ENCODE peak calls at places on chromosomes 3 and 15, in nine cellular contexts. A is Peyer's patch, R is HuH-7.5, U is nephron progenitor cell, Z is EL, H is HEK293T, Y is myocyte, B is renal cortical epithelial cell, X is smooth muscle cell of the brain vasculature. M is an unnamed sample.

GRCh38 chr3:188956839-188957489 is 214.8 kb upstream of the TPRG1 start:
- DNase-seq in A (no peak), Y (peak), Z (peak), H (peak), X (no peak), R (no peak), U (no peak), B (peak), M (no peak)

GRCh38 chr3:171192176-171192854 is 165.8 kb upstream of the SLC2A2 start:
- DNase-seq in R (no peak), Y (peak), B (peak), A (no peak), Z (peak), X (peak), U (no peak), H (peak), M (peak)

GRCh38 chr15:81074773-81075172 is 59.3 kb upstream of the CFAP161 start:
- DNase-seq in B (no peak), U (no peak), Y (peak), H (no peak), A (no peak), X (no peak), R (no peak), Z (no peak), M (no peak)

GRCh38 chr3:37935756-37936666 is 54.6 kb upstream of the VILL start:
- DNase-seq in Z (peak), Y (peak), U (no peak), B (peak), X (peak), A (no peak), H (no peak), R (peak), M (peak)

GRCh38 chr15:57458255-57458850 is 82.0 kb downstream of the CGNL1 start:
- DNase-seq in B (no peak), U (no peak), X (no peak), Z (no peak), R (no peak), H (no peak), Y (no peak), A (no peak), M (no peak)

GRCh38 chr3:191123231-191123630 is 75.8 kb upstream of the OSTN start:
- DNase-seq in U (no peak), X (no peak), R (no peak), Y (no peak), B (no peak), Z (no peak), A (no peak), H (no peak), M (no peak)

GRCh38 chr3:25355034-25355898 is 72.8 kb upstream of the RARB start:
- DNase-seq in B (no peak), U (no peak), H (no peak), Z (no peak), R (no peak), A (no peak), Y (no peak), X (no peak), M (no peak)

GRCh38 chr3:16304065-16305010 is 39.3 kb downstream of the OXNAD1 start:
- DNase-seq in H (no peak), U (no peak), Y (no peak), A (no peak), Z (no peak), B (peak), R (no peak), X (no peak), M (no peak)

GRCh38 chr3:16720367-16720766 is 115.1 kb upstream of the DAZL start:
- DNase-seq in X (no peak), U (no peak), Z (no peak), H (no peak), B (no peak), Y (no peak), A (no peak), R (no peak), M (no peak)

GRCh38 chr3:78003090-78003489 is 963.2 kb downstream of the ROBO2 start:
- DNase-seq in U (no peak), R (no peak), B (no peak), Z (peak), A (no peak), Y (no peak), X (no peak), H (no peak), M (no peak)

GRCh38 chr15:69315402-69316110 is 16.8 kb downstream of the PAQR5 start:
- DNase-seq in B (no peak), R (no peak), X (no peak), Z (no peak), U (no peak), Y (no peak), A (no peak), H (no peak), M (no peak)

GRCh38 chr3:139533781-139534443 is 5.6 kb downstream of the RBP1 start:
- DNase-seq in A (no peak), B (peak), U (peak), H (peak), X (no peak), R (no peak), Y (peak), Z (peak), M (no peak)

GRCh38 chr3:38473229-38473628 is 19.5 kb downstream of the ACVR2B start:
- DNase-seq in Z (no peak), B (no peak), R (no peak), X (no peak), U (no peak), H (no peak), Y (peak), A (no peak), M (no peak)

M was measured in kidney epithelial cell.